ENCODE peak calls at places on chromosomes 1 and 21, in ten cellular contexts. P is BJ; D is cardiac muscle cell; Z is effector memory CD4-positive, alpha-beta T cell; L is colonic mucosa; X is small intestine; I is Panc1; A is kidney; E is LNCaP clone FGC; F is neural progenitor cell. N is an unnamed sample.

GRCh38 chr1:44208216-44208615 is 5.1 kb upstream of the DMAP1 start:
- DNase-seq in I (no peak), Z (no peak), X (no peak), A (no peak), L (no peak), D (no peak), P (no peak), F (no peak), E (no peak), N (no peak)

GRCh38 chr1:36369061-36369470 is 16.7 kb downstream of the STK40 start:
- DNase-seq in Z (peak), F (peak), P (no peak), D (peak), I (peak), L (peak), A (no peak), E (no peak), X (peak), N (no peak)

GRCh38 chr1:70017770-70018169 is 187.6 kb downstream of the LRRC40 start:
- DNase-seq in A (no peak), D (no peak), P (no peak), F (no peak), X (no peak), Z (no peak), I (no peak), E (no peak), L (no peak), N (no peak)

GRCh38 chr1:13749543-13750307 is 49.7 kb downstream of the PRDM2 start:
- DNase-seq in L (no peak), A (peak), X (peak), I (no peak), F (peak), D (peak), Z (no peak), E (no peak), P (no peak), N (no peak)

GRCh38 chr1:113036639-113037321 is 36.2 kb upstream of the LRIG2 start:
- DNase-seq in I (no peak), Z (no peak), A (no peak), L (no peak), P (no peak), F (no peak), E (no peak), X (no peak), D (no peak), N (no peak)

GRCh38 chr1:32998997-32999396 is 34.4 kb upstream of the RNF19B start:
- DNase-seq in I (no peak), P (no peak), Z (no peak), F (no peak), X (no peak), D (no peak), E (no peak), A (no peak), L (no peak), N (no peak)

GRCh38 chr1:119958223-119958622 is 61.9 kb upstream of the ADAM30 start:
- DNase-seq in A (no peak), I (no peak), D (no peak), Z (no peak), L (no peak), X (no peak), P (no peak), E (no peak), F (no peak), N (no peak)

GRCh38 chr21:28959367-28960099 is 33.1 kb downstream of the LTN1 start:
- DNase-seq in F (no peak), I (no peak), P (peak), E (no peak), L (no peak), Z (no peak), A (no peak), X (no peak), D (no peak), N (peak)

GRCh38 chr1:3590145-3590768 is 21.1 kb downstream of the MEGF6 start:
- DNase-seq in I (no peak), L (no peak), F (no peak), X (no peak), P (no peak), D (no peak), E (no peak), A (no peak), Z (no peak), N (no peak)

GRCh38 chr21:31566061-31566460 is 93.4 kb upstream of the SOD1 start:
- DNase-seq in L (no peak), Z (no peak), F (no peak), E (no peak), P (no peak), D (no peak), A (no peak), I (no peak), X (no peak), N (no peak)

GRCh38 chr1:110746644-110747259 is 72.0 kb upstream of the KCNA3 start:
- DNase-seq in D (peak), X (peak), L (peak), I (no peak), F (peak), P (no peak), Z (peak), E (peak), A (no peak), N (peak)

GRCh38 chr1:25725482-25725881 is 74.5 kb upstream of the SELENON start:
- DNase-seq in X (no peak), P (no peak), D (no peak), L (no peak), A (no peak), I (no peak), Z (no peak), F (no peak), E (no peak), N (no peak)

GRCh38 chr1:15430787-15431570 is 7.3 kb upstream of the CTRC start:
- DNase-seq in E (no peak), X (peak), L (peak), P (no peak), F (peak), I (peak), Z (peak), A (no peak), D (peak), N (no peak)

GRCh38 chr1:27584453-27584852 is 19.5 kb downstream of the AHDC1 start:
- DNase-seq in D (no peak), A (no peak), I (no peak), X (no peak), L (no peak), Z (no peak), F (no peak), P (no peak), E (no peak), N (no peak)

GRCh38 chr1:164801791-164802572 is 243.0 kb downstream of the PBX1 start:
- DNase-seq in P (no peak), E (no peak), F (peak), X (no peak), D (no peak), L (no peak), Z (no peak), I (no peak), A (no peak), N (no peak)

GRCh38 chr1:192235127-192235526 is 76.9 kb downstream of the RGS18 start:
- DNase-seq in D (no peak), E (no peak), P (no peak), A (no peak), X (no peak), Z (no peak), I (no peak), L (no peak), F (no peak), N (no peak)

GRCh38 chr1:223221686-223222085 is 78.6 kb upstream of the TLR5 start:
- DNase-seq in L (no peak), A (no peak), F (no peak), Z (no peak), P (no peak), I (no peak), X (no peak), E (no peak), D (no peak), N (no peak)

GRCh38 chr21:26389971-26390641 is 183.0 kb downstream of the CYYR1 start:
- DNase-seq in Z (no peak), F (no peak), X (no peak), A (no peak), I (peak), P (peak), L (no peak), E (no peak), D (peak), N (peak)

GRCh38 chr1:202159534-202160371 is 649 bp downstream of the PTPN7 start:
- DNase-seq in F (no peak), L (peak), X (no peak), I (no peak), D (no peak), A (no peak), Z (peak), P (no peak), E (no peak), N (no peak)

GRCh38 chr1:230916607-230917283 is 48.4 kb upstream of the C1orf198 start:
- DNase-seq in I (no peak), D (no peak), F (no peak), Z (no peak), E (no peak), X (no peak), L (no peak), A (no peak), P (no peak), N (no peak)

GRCh38 chr1:51340380-51340779 is 10.0 kb upstream of the TTC39A start:
- DNase-seq in L (no peak), A (no peak), D (no peak), P (no peak), X (no peak), F (no peak), E (no peak), Z (no peak), I (no peak), N (no peak)

GRCh38 chr1:110291241-110292030 is 47.7 kb upstream of the RBM15 start:
- DNase-seq in L (peak), F (no peak), A (no peak), Z (no peak), D (no peak), X (peak), I (no peak), P (no peak), E (no peak), N (no peak)

GRCh38 chr1:7856345-7856744 is 3.5 kb upstream of the UTS2 start:
- DNase-seq in D (no peak), F (peak), I (no peak), E (no peak), X (no peak), Z (no peak), L (peak), P (no peak), A (no peak), N (no peak)

GRCh38 chr21:44306926-44307687 is 7.3 kb downstream of the PFKL start:
- DNase-seq in D (no peak), I (no peak), E (no peak), A (no peak), X (no peak), P (no peak), L (no peak), Z (no peak), F (peak), N (no peak)

GRCh38 chr1:26412180-26412840 is 1.7 kb downstream of the LIN28A start:
- DNase-seq in L (no peak), F (peak), X (no peak), Z (no peak), I (no peak), E (no peak), D (peak), A (no peak), P (no peak), N (no peak)

GRCh38 chr21:26961704-26962103 is 5.2 kb downstream of the ADAMTS5 start:
- DNase-seq in A (no peak), D (no peak), E (no peak), X (no peak), F (peak), I (no peak), L (peak), Z (no peak), P (no peak), N (no peak)

GRCh38 chr1:63795455-63795854 is 21.6 kb downstream of the ROR1 start:
- DNase-seq in P (no peak), F (no peak), Z (no peak), I (no peak), L (no peak), D (peak), X (no peak), A (no peak), E (no peak), N (no peak)

GRCh38 chr21:28943631-28944030 is 49.0 kb downstream of the LTN1 start:
- DNase-seq in I (no peak), X (no peak), Z (no peak), A (no peak), E (no peak), L (no peak), D (no peak), P (no peak), F (no peak), N (no peak)

GRCh38 chr1:221816899-221817298 is 75.0 kb upstream of the DUSP10 start:
- DNase-seq in D (no peak), L (no peak), P (peak), I (no peak), Z (no peak), E (no peak), F (no peak), X (no peak), A (no peak), N (peak)

GRCh38 chr1:14328687-14329086 is 269.8 kb upstream of the KAZN start:
- DNase-seq in Z (no peak), D (no peak), I (no peak), L (no peak), F (no peak), A (no peak), X (peak), E (no peak), P (no peak), N (no peak)

DNA sequence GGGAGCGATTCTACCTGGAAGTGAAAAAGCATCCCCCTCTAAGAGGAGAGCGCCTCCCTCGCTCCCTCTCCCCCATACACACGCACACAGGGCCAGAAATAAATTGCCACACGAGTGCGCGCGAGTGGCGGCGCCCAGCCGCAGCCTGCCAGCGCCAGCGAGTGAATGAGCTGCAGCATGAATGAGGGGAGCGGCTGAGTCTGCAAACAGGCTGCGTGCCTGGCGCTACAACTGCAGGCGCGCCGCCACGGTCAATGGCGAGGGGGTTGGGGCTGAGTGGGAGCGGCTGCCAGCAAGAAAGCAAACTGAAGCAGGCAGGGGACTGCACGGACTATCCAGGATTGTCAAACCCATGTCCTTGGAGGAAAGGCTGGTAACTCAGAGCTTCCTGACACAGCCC is 2.2 kb downstream of the CAMK1G start:
- DNase-seq in P (no peak), X (peak), I (no peak), F (peak), D (peak), L (peak), A (peak), E (no peak), Z (no peak), N (no peak)
- H3K4me3 ChIP-seq in P (no peak), X (no peak), I (peak), F (peak), D (peak), L (no peak), A (peak), E (no peak), Z (no peak), N (no peak)

DNA sequence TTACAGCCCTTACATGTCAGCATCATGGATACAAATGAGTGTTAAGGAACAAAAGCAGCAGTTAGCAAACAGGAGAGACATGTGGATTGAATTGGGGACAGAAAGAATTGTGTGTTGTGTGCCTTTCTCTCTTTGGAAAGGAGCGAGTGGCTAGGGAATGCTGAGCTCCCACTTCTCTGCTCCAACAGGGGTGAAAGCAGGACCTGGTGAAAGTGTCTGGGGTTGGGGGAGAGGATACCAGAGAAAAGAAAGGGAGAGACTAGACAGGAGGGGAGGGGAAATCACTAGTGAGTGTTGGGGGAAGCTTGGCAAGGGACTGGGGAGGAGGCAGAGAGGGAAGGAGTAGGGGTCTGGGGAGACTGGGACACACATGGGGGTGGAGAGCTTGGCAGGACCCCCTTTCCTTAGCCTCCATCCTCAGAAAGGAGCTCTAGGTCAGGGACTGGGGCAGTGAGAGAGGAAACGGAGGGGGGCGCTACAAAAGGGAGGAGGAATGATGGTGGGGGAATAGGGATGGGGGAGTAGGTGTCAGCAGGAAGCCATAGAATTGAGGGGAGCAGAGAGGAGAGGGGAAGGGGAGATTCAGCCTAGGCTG is 2.2 kb downstream of the KIRREL1 start:
- DNase-seq in I (no peak), X (no peak), E (no peak), P (no peak), A (no peak), D (no peak), L (no peak), Z (no peak), F (no peak), N (no peak)
- H3K4me3 ChIP-seq in I (peak), X (no peak), E (no peak), P (peak), A (no peak), D (no peak), L (no peak), Z (no peak), F (peak), N (peak)

DNA sequence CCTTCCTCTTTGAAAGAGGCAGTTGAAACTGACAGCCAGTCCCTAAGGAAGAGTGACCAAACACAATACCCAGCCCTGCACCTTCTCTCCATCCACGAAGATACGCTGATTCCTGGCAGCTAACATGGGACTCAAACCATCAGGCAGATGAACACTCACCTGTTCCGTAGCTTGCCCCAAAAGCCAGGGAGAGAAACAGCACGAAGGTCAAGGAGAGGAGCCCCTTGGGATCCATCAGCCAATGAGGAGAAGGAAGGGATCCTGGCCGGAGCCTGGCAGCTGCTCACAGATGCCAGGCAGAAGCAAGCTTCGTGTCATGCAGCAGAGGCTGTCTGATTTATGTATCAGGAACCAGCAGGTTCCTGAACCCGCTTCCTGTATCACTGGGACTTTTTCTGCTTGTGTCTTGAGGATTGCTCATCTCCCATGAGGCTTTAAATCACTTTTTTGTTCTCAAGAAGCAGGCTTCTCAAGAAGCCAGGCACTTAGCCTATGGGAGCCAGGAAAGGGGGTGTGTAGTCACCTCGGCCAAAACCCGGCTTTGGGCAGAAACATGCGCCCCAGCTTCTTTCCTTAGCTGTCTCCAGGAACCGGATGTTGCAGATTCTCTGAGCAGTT is at the start of gene SLAMF1:
- DNase-seq in F (no peak), X (no peak), E (no peak), D (no peak), I (no peak), L (no peak), P (no peak), Z (peak), A (no peak), N (no peak)
- H3K4me3 ChIP-seq in F (no peak), X (peak), E (no peak), D (no peak), I (no peak), L (peak), P (no peak), Z (peak), A (no peak), N (no peak)

GRCh38 chr1:21022279-21023040 is 154.2 kb downstream of the EIF4G3 start:
- DNase-seq in F (no peak), I (peak), L (peak), E (peak), D (peak), P (peak), Z (no peak), A (no peak), X (peak), N (peak)
- H3K4me3 ChIP-seq in F (no peak), I (no peak), L (no peak), E (peak), D (no peak), P (no peak), Z (no peak), A (peak), X (no peak), N (no peak)

DNA sequence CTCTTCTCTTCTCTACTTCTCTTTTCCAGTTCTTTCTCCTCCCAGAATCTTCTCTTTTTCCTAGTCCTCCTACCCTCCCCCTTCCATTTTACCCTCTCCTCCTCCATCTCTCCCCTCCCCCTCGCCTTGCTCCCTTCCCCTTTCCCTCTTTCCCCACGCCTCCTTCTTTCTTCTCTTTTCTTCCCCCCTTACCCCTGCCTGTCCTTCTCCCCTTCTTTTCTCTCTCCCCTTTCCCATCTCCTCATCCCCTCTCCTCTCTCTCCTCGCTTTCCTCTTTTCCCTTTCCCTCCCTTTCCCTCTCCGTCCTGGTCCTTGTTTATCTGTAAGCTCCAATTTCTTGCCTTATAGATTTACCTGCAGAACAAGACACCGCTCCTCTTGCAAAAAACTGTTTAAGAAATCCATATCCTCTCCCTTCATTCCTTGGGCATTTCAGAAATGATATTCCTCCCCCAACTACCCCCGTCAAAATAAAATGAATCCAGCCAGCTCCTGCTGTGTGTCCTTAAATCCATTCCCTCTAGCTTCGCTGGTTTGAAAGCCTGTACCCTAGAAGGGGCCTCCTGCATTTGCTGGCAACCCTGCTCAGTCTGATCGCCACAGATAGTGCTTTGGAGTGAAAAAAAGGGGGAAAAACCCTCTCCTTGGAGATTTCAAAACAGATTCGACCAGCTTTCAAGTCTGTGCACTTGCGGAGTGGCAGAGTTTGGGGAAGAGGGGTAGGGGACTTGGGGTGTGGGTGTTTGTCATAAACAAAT is 89.4 kb downstream of the PAPPA2 start:
- DNase-seq in F (peak), E (no peak), Z (no peak), I (no peak), D (no peak), L (no peak), P (no peak), X (no peak), A (no peak), N (no peak)
- H3K4me3 ChIP-seq in F (peak), E (no peak), Z (no peak), I (no peak), D (no peak), L (no peak), P (no peak), X (no peak), A (no peak), N (no peak)

GRCh38 chr1:241357366-241358305 is 631 bp upstream of the RGS7 start:
- DNase-seq in P (no peak), A (no peak), Z (no peak), D (peak), I (no peak), L (no peak), E (no peak), F (peak), X (no peak), N (no peak)
- H3K4me3 ChIP-seq in P (peak), A (no peak), Z (no peak), D (peak), I (peak), L (peak), E (no peak), F (peak), X (peak), N (peak)

GRCh38 chr1:153922076-153922837 is 515 bp downstream of the GATAD2B start:
- DNase-seq in D (no peak), Z (peak), P (no peak), I (no peak), E (peak), L (peak), F (peak), X (no peak), A (peak), N (no peak)
- H3K4me3 ChIP-seq in D (peak), Z (peak), P (peak), I (peak), E (peak), L (peak), F (peak), X (peak), A (peak), N (peak)